ENCODE peak calls at places on chromosomes 16 and 17, in nine cellular contexts. One of them, this sample, is unnamed. For H3K9me2, the result is how much of the 10 kb centered on the place peaks cover.

GRCh38 chr16:3564130-3564888 is 12.9 kb downstream of the NLRC3 start:
- DNase-seq in hepatocyte: no peak
- DNase-seq in HCT116: no peak
- DNase-seq in GM23338: no peak
- DNase-seq in PC-3: no peak
- DNase-seq in SK-N-SH: no peak
- DNase-seq in GM23248: no peak
- DNase-seq in PC-9: no peak
- DNase-seq in OCI-LY7: no peak
- DNase-seq in this sample: no peak

GRCh38 chr17:29687601-29688000 is 64.9 kb upstream of the CORO6 start:
- DNase-seq in OCI-LY7: no peak
- DNase-seq in HCT116: no peak
- DNase-seq in PC-9: no peak
- DNase-seq in GM23248: no peak
- DNase-seq in hepatocyte: no peak
- DNase-seq in GM23338: no peak
- DNase-seq in SK-N-SH: no peak
- DNase-seq in PC-3: no peak
- DNase-seq in this sample: no peak

GRCh38 chr16:11097094-11097781 is 152.9 kb downstream of the CLEC16A start:
- DNase-seq in GM23338: no peak
- DNase-seq in HCT116: no peak
- DNase-seq in PC-9: no peak
- DNase-seq in PC-3: no peak
- DNase-seq in SK-N-SH: peak
- DNase-seq in hepatocyte: no peak
- DNase-seq in GM23248: no peak
- DNase-seq in OCI-LY7: no peak
- DNase-seq in this sample: no peak

GRCh38 chr17:10683853-10684252 is 13.5 kb downstream of the SCO1 start:
- DNase-seq in SK-N-SH: peak
- DNase-seq in OCI-LY7: peak
- DNase-seq in GM23338: peak
- DNase-seq in PC-3: peak
- DNase-seq in hepatocyte: no peak
- DNase-seq in HCT116: peak
- DNase-seq in PC-9: no peak
- DNase-seq in GM23248: peak
- DNase-seq in this sample: peak

GRCh38 chr16:62225675-62226074 is 189.4 kb upstream of the CDH8 start:
- DNase-seq in OCI-LY7: peak
- DNase-seq in PC-9: peak
- DNase-seq in GM23248: peak
- DNase-seq in GM23338: peak
- DNase-seq in hepatocyte: peak
- DNase-seq in SK-N-SH: peak
- DNase-seq in PC-3: peak
- DNase-seq in HCT116: no peak
- DNase-seq in this sample: peak

GRCh38 chr17:35577826-35578194 is 561 bp downstream of the PEX12 start:
- DNase-seq in PC-3: no peak
- DNase-seq in SK-N-SH: peak
- DNase-seq in GM23248: peak
- DNase-seq in PC-9: no peak
- DNase-seq in HCT116: no peak
- DNase-seq in OCI-LY7: no peak
- DNase-seq in hepatocyte: peak
- DNase-seq in GM23338: no peak
- DNase-seq in this sample: no peak

GRCh38 chr16:24626251-24626650 is 86.9 kb downstream of the RBBP6 start:
- DNase-seq in PC-9: peak
- DNase-seq in GM23338: no peak
- DNase-seq in SK-N-SH: no peak
- DNase-seq in hepatocyte: no peak
- DNase-seq in OCI-LY7: no peak
- DNase-seq in GM23248: peak
- DNase-seq in HCT116: no peak
- DNase-seq in PC-3: peak
- DNase-seq in this sample: no peak

GRCh38 chr17:44934745-44935105 is 12.8 kb downstream of the KIF18B start:
- DNase-seq in PC-3: no peak
- DNase-seq in HCT116: no peak
- DNase-seq in OCI-LY7: no peak
- DNase-seq in PC-9: no peak
- DNase-seq in GM23248: no peak
- DNase-seq in hepatocyte: no peak
- DNase-seq in SK-N-SH: peak
- DNase-seq in GM23338: no peak
- DNase-seq in this sample: no peak

GRCh38 chr16:51763072-51763658 is 612.1 kb upstream of the SALL1 start:
- DNase-seq in PC-9: no peak
- DNase-seq in SK-N-SH: no peak
- DNase-seq in GM23248: no peak
- DNase-seq in hepatocyte: peak
- DNase-seq in HCT116: no peak
- DNase-seq in GM23338: peak
- DNase-seq in OCI-LY7: no peak
- DNase-seq in PC-3: no peak
- DNase-seq in this sample: no peak

GRCh38 chr16:65773319-65773874 is 593.1 kb upstream of the CDH5 start:
- DNase-seq in GM23248: no peak
- DNase-seq in HCT116: no peak
- DNase-seq in hepatocyte: no peak
- DNase-seq in OCI-LY7: peak
- DNase-seq in PC-9: no peak
- DNase-seq in GM23338: peak
- DNase-seq in SK-N-SH: no peak
- DNase-seq in PC-3: no peak
- DNase-seq in this sample: peak

GRCh38 chr16:31351937-31352315 is 3.0 kb upstream of the ITGAX start:
- DNase-seq in GM23248: peak
- DNase-seq in SK-N-SH: no peak
- DNase-seq in PC-9: no peak
- DNase-seq in GM23338: no peak
- DNase-seq in PC-3: no peak
- DNase-seq in HCT116: no peak
- DNase-seq in hepatocyte: no peak
- DNase-seq in OCI-LY7: no peak
- DNase-seq in this sample: no peak

GRCh38 chr16:28930203-28930602 is 1.6 kb upstream of the CD19 start:
- DNase-seq in PC-9: no peak
- DNase-seq in GM23338: no peak
- DNase-seq in hepatocyte: no peak
- DNase-seq in HCT116: no peak
- DNase-seq in GM23248: no peak
- DNase-seq in PC-3: no peak
- DNase-seq in OCI-LY7: no peak
- DNase-seq in SK-N-SH: no peak
- DNase-seq in this sample: no peak

GRCh38 chr17:4150106-4150505 is 7.1 kb downstream of the CYB5D2 start:
- DNase-seq in SK-N-SH: no peak
- DNase-seq in PC-3: no peak
- DNase-seq in HCT116: no peak
- DNase-seq in OCI-LY7: no peak
- DNase-seq in GM23248: no peak
- DNase-seq in GM23338: peak
- DNase-seq in PC-9: no peak
- DNase-seq in hepatocyte: no peak
- DNase-seq in this sample: no peak

GRCh38 chr17:4155980-4156620 is 13.1 kb downstream of the CYB5D2 start:
- DNase-seq in PC-9: no peak
- DNase-seq in hepatocyte: no peak
- DNase-seq in PC-3: no peak
- DNase-seq in HCT116: no peak
- DNase-seq in GM23338: no peak
- DNase-seq in GM23248: no peak
- DNase-seq in SK-N-SH: no peak
- DNase-seq in OCI-LY7: no peak
- DNase-seq in this sample: no peak

GRCh38 chr17:4148611-4149308 is 5.8 kb downstream of the CYB5D2 start:
- DNase-seq in PC-3: no peak
- DNase-seq in hepatocyte: no peak
- DNase-seq in SK-N-SH: no peak
- DNase-seq in PC-9: no peak
- DNase-seq in GM23338: no peak
- DNase-seq in HCT116: no peak
- DNase-seq in OCI-LY7: no peak
- DNase-seq in GM23248: no peak
- DNase-seq in this sample: no peak

GRCh38 chr17:4154201-4154600 is 11.2 kb downstream of the CYB5D2 start:
- DNase-seq in OCI-LY7: no peak
- DNase-seq in PC-3: no peak
- DNase-seq in PC-9: no peak
- DNase-seq in HCT116: no peak
- DNase-seq in SK-N-SH: no peak
- DNase-seq in hepatocyte: no peak
- DNase-seq in GM23338: no peak
- DNase-seq in GM23248: no peak
- DNase-seq in this sample: no peak

DNA sequence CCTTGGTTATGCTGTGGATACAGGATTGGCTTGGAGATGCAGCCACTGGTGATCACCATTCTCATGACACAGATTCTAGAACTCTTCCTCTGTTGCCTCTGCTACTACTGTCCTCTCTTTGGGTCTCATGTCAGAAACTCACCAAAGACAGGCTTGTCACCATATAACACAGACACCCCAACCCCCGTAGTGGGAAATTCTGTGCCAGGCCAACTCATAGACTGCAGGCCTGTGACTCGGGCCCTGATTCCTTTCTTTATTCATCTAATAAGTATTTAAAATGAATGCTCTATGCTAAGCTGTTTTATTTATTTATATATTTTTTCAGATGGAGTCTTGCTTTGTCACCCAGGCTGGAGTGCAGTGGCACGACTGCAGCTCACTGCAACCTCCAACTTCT is 9.5 kb downstream of the CYB5D2 start:
- DNase-seq in GM23248: peak
- DNase-seq in GM23338: no peak
- DNase-seq in PC-9: no peak
- DNase-seq in SK-N-SH: no peak
- DNase-seq in PC-3: peak
- DNase-seq in hepatocyte: no peak
- DNase-seq in HCT116: no peak
- DNase-seq in OCI-LY7: no peak
- DNase-seq in this sample: no peak
- H3K9me2 ChIP-seq in GM23248: under half
- H3K9me2 ChIP-seq in GM23338: under half
- H3K9me2 ChIP-seq in PC-9: under half
- H3K9me2 ChIP-seq in SK-N-SH: under half
- H3K9me2 ChIP-seq in PC-3: under half
- H3K9me2 ChIP-seq in hepatocyte: under half
- H3K9me2 ChIP-seq in HCT116: under half
- H3K9me2 ChIP-seq in OCI-LY7: under half
- H3K9me2 ChIP-seq in this sample: under half

GRCh38 chr17:62754696-62755095 is 53.4 kb downstream of the MARCHF10 start:
- DNase-seq in OCI-LY7: no peak
- DNase-seq in PC-3: no peak
- DNase-seq in HCT116: no peak
- DNase-seq in GM23338: no peak
- DNase-seq in hepatocyte: no peak
- DNase-seq in SK-N-SH: no peak
- DNase-seq in GM23248: no peak
- DNase-seq in PC-9: no peak
- DNase-seq in this sample: no peak
- H3K9me2 ChIP-seq in OCI-LY7: under half
- H3K9me2 ChIP-seq in PC-3: under half
- H3K9me2 ChIP-seq in HCT116: under half
- H3K9me2 ChIP-seq in GM23338: under half
- H3K9me2 ChIP-seq in hepatocyte: under half
- H3K9me2 ChIP-seq in SK-N-SH: under half
- H3K9me2 ChIP-seq in GM23248: under half
- H3K9me2 ChIP-seq in PC-9: under half
- H3K9me2 ChIP-seq in this sample: under half

GRCh38 chr16:80337786-80338185 is 203.0 kb upstream of the DYNLRB2 start:
- DNase-seq in OCI-LY7: no peak
- DNase-seq in SK-N-SH: no peak
- DNase-seq in PC-3: no peak
- DNase-seq in GM23338: no peak
- DNase-seq in PC-9: no peak
- DNase-seq in hepatocyte: no peak
- DNase-seq in HCT116: no peak
- DNase-seq in GM23248: no peak
- DNase-seq in this sample: no peak
- H3K9me2 ChIP-seq in OCI-LY7: under half
- H3K9me2 ChIP-seq in SK-N-SH: under half
- H3K9me2 ChIP-seq in PC-3: under half
- H3K9me2 ChIP-seq in GM23338: under half
- H3K9me2 ChIP-seq in PC-9: under half
- H3K9me2 ChIP-seq in hepatocyte: under half
- H3K9me2 ChIP-seq in HCT116: under half
- H3K9me2 ChIP-seq in GM23248: under half
- H3K9me2 ChIP-seq in this sample: under half

GRCh38 chr16:19892902-19893301 is 8.3 kb upstream of the GPRC5B start:
- DNase-seq in GM23248: no peak
- DNase-seq in HCT116: no peak
- DNase-seq in GM23338: no peak
- DNase-seq in hepatocyte: no peak
- DNase-seq in SK-N-SH: no peak
- DNase-seq in PC-3: no peak
- DNase-seq in OCI-LY7: no peak
- DNase-seq in PC-9: no peak
- DNase-seq in this sample: no peak

GRCh38 chr16:19886061-19886792 is 1.6 kb upstream of the GPRC5B start:
- DNase-seq in GM23338: peak
- DNase-seq in PC-3: peak
- DNase-seq in OCI-LY7: peak
- DNase-seq in PC-9: peak
- DNase-seq in HCT116: peak
- DNase-seq in hepatocyte: peak
- DNase-seq in GM23248: peak
- DNase-seq in SK-N-SH: peak
- DNase-seq in this sample: peak

GRCh38 chr16:19888834-19889233 is 4.2 kb upstream of the GPRC5B start:
- DNase-seq in GM23338: no peak
- DNase-seq in OCI-LY7: no peak
- DNase-seq in PC-9: no peak
- DNase-seq in SK-N-SH: no peak
- DNase-seq in hepatocyte: no peak
- DNase-seq in HCT116: no peak
- DNase-seq in PC-3: no peak
- DNase-seq in GM23248: no peak
- DNase-seq in this sample: no peak

GRCh38 chr16:19894586-19894985 is 9.9 kb upstream of the GPRC5B start:
- DNase-seq in PC-3: no peak
- DNase-seq in HCT116: no peak
- DNase-seq in SK-N-SH: no peak
- DNase-seq in PC-9: no peak
- DNase-seq in GM23338: no peak
- DNase-seq in hepatocyte: no peak
- DNase-seq in OCI-LY7: no peak
- DNase-seq in GM23248: no peak
- DNase-seq in this sample: no peak

DNA sequence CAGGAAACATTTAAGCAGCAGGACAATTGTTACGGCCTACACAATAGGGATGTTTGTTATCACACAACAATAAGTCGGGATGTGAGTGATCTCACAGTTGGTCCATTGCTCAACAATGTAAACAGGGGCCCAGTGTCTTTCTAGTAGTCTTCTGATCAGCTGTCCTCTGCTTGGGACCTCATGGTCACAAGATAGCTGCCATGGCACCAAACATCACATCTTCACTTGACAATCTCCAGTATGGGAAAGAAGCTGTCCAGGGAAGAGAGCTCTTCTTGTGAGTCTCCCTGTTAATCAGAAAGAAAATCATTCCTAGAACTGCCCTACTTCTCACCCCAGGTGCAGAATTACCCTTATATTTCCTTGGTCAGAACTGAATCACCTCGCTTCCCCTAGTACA is 6.3 kb upstream of the GPRC5B start:
- DNase-seq in OCI-LY7: no peak
- DNase-seq in PC-9: no peak
- DNase-seq in SK-N-SH: no peak
- DNase-seq in GM23248: no peak
- DNase-seq in hepatocyte: no peak
- DNase-seq in GM23338: no peak
- DNase-seq in PC-3: no peak
- DNase-seq in HCT116: no peak
- DNase-seq in this sample: no peak
- H3K9me2 ChIP-seq in OCI-LY7: under half
- H3K9me2 ChIP-seq in PC-9: under half
- H3K9me2 ChIP-seq in SK-N-SH: under half
- H3K9me2 ChIP-seq in GM23248: under half
- H3K9me2 ChIP-seq in hepatocyte: under half
- H3K9me2 ChIP-seq in GM23338: under half
- H3K9me2 ChIP-seq in PC-3: under half
- H3K9me2 ChIP-seq in HCT116: under half
- H3K9me2 ChIP-seq in this sample: under half